ENCODE peak calls at places on chromosome 14, in four cellular contexts. One of them, this sample, is unnamed.

GRCh38 chr14:70013269-70013873 is 134.2 kb downstream of the SMOC1 start:
- DNase-seq in Jurkat, Clone E6-1: no peak
- DNase-seq in mammary epithelial cell: peak
- DNase-seq in heart left ventricle: no peak
- DNase-seq in this sample: no peak

GRCh38 chr14:65213316-65213715 is 111.0 kb upstream of the MAX start:
- DNase-seq in Jurkat, Clone E6-1: no peak
- DNase-seq in mammary epithelial cell: no peak
- DNase-seq in heart left ventricle: no peak
- DNase-seq in this sample: no peak

GRCh38 chr14:105214324-105214915 is 33.3 kb upstream of the NUDT14 start:
- DNase-seq in Jurkat, Clone E6-1: no peak
- DNase-seq in mammary epithelial cell: no peak
- DNase-seq in heart left ventricle: no peak
- DNase-seq in this sample: no peak

GRCh38 chr14:52110441-52111086 is 41.7 kb upstream of the NID2 start:
- DNase-seq in Jurkat, Clone E6-1: no peak
- DNase-seq in mammary epithelial cell: no peak
- DNase-seq in heart left ventricle: no peak
- DNase-seq in this sample: peak

GRCh38 chr14:88269816-88270416 is 53.2 kb downstream of the KCNK10 start:
- DNase-seq in Jurkat, Clone E6-1: no peak
- DNase-seq in mammary epithelial cell: no peak
- DNase-seq in heart left ventricle: no peak
- DNase-seq in this sample: no peak

GRCh38 chr14:21993837-21994236 is 320.2 kb upstream of the OR4E1 start:
- DNase-seq in Jurkat, Clone E6-1: no peak
- DNase-seq in mammary epithelial cell: no peak
- DNase-seq in heart left ventricle: no peak
- DNase-seq in this sample: no peak

GRCh38 chr14:104585966-104586702 is 6.6 kb downstream of the C14orf180 start:
- DNase-seq in Jurkat, Clone E6-1: no peak
- DNase-seq in mammary epithelial cell: no peak
- DNase-seq in heart left ventricle: peak
- DNase-seq in this sample: no peak

GRCh38 chr14:100341301-100342031 is 18.3 kb downstream of the SLC25A47 start:
- DNase-seq in Jurkat, Clone E6-1: no peak
- DNase-seq in mammary epithelial cell: peak
- DNase-seq in heart left ventricle: peak
- DNase-seq in this sample: peak

GRCh38 chr14:96424104-96424989 is 32.4 kb downstream of the AK7 start:
- DNase-seq in Jurkat, Clone E6-1: peak
- DNase-seq in mammary epithelial cell: peak
- DNase-seq in heart left ventricle: no peak
- DNase-seq in this sample: peak

GRCh38 chr14:85076111-85076510 is 453.8 kb upstream of the FLRT2 start:
- DNase-seq in Jurkat, Clone E6-1: no peak
- DNase-seq in mammary epithelial cell: peak
- DNase-seq in heart left ventricle: no peak
- DNase-seq in this sample: no peak

GRCh38 chr14:73786942-73787759 is 64.5 kb upstream of the PTGR2 start:
- DNase-seq in Jurkat, Clone E6-1: no peak
- DNase-seq in mammary epithelial cell: peak
- DNase-seq in heart left ventricle: peak
- DNase-seq in this sample: no peak

GRCh38 chr14:61443481-61443880 is 122.1 kb downstream of the PRKCH start:
- DNase-seq in Jurkat, Clone E6-1: no peak
- DNase-seq in mammary epithelial cell: no peak
- DNase-seq in heart left ventricle: no peak
- DNase-seq in this sample: no peak

GRCh38 chr14:99649219-99649618 is 4.3 kb downstream of the HHIPL1 start:
- DNase-seq in Jurkat, Clone E6-1: no peak
- DNase-seq in mammary epithelial cell: peak
- DNase-seq in heart left ventricle: no peak
- DNase-seq in this sample: peak

GRCh38 chr14:95250936-95251335 is 68.8 kb downstream of the CLMN start:
- DNase-seq in Jurkat, Clone E6-1: no peak
- DNase-seq in mammary epithelial cell: no peak
- DNase-seq in heart left ventricle: no peak
- DNase-seq in this sample: no peak

GRCh38 chr14:106094654-106095189 is 568.3 kb downstream of the TMEM121 start:
- DNase-seq in Jurkat, Clone E6-1: no peak
- DNase-seq in mammary epithelial cell: no peak
- DNase-seq in heart left ventricle: no peak
- DNase-seq in this sample: no peak

GRCh38 chr14:90624732-90625444 is 191.3 kb downstream of the TTC7B start:
- DNase-seq in Jurkat, Clone E6-1: no peak
- DNase-seq in mammary epithelial cell: no peak
- DNase-seq in heart left ventricle: no peak
- DNase-seq in this sample: no peak

GRCh38 chr14:67733609-67734008 is 31.9 kb downstream of the RDH12 start:
- DNase-seq in Jurkat, Clone E6-1: no peak
- DNase-seq in mammary epithelial cell: no peak
- DNase-seq in heart left ventricle: no peak
- DNase-seq in this sample: no peak

GRCh38 chr14:87097021-87097420 is 896.0 kb downstream of the GALC start:
- DNase-seq in Jurkat, Clone E6-1: no peak
- DNase-seq in mammary epithelial cell: peak
- DNase-seq in heart left ventricle: no peak
- DNase-seq in this sample: peak

GRCh38 chr14:72448212-72448611 is 445.7 kb downstream of the DPF3 start:
- DNase-seq in Jurkat, Clone E6-1: no peak
- DNase-seq in mammary epithelial cell: no peak
- DNase-seq in heart left ventricle: no peak
- DNase-seq in this sample: no peak

GRCh38 chr14:72454388-72454787 is 439.5 kb downstream of the DPF3 start:
- DNase-seq in Jurkat, Clone E6-1: no peak
- DNase-seq in mammary epithelial cell: no peak
- DNase-seq in heart left ventricle: no peak
- DNase-seq in this sample: no peak

GRCh38 chr14:72450473-72451044 is 443.3 kb downstream of the DPF3 start:
- DNase-seq in Jurkat, Clone E6-1: no peak
- DNase-seq in mammary epithelial cell: no peak
- DNase-seq in heart left ventricle: no peak
- DNase-seq in this sample: no peak

DNA sequence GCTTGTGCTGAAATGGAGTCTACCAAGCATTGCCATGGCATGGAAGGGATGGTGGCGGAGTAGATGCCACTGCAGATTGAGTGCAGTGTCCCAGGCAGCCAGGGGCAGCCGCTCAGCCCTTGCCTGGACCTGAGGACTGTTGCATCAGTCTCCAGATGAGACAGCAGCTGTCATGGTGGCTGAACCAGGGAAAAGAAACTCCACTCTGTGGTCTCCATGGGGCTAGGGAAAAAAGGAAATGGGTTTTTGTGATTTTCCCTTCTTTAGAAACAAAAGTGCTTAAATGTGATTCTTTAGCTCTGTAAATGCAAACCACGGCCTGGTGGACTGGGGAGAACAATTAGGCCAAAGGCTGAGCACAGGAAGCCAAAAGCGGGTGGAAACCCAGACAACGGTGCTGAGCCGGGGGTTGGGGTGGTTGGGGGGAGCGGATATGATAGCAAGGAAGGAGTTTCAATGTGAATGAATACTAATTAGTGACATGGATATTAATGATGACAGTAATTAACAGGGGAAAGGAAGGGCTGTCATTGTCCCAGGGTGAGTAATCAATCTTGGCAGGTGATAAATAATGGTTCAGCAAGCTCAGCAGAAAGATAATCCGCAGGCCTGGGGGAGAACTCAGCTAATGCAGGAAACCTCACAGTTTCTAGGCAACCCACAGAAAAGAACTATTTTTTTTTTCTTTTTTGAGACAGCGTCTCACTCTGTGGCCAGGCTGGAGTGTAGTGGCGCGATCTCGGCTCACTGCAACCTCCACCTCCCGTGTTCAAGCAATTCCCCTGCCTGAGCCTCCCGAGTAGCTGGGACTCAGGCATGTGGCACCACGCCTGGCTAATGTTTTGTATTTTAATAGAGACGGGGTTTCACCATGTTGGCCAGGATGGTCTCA is 442.6 kb downstream of the DPF3 start:
- DNase-seq in Jurkat, Clone E6-1: peak
- DNase-seq in mammary epithelial cell: no peak
- DNase-seq in heart left ventricle: no peak
- DNase-seq in this sample: peak
- H3K4me3 ChIP-seq in Jurkat, Clone E6-1: no peak
- H3K4me3 ChIP-seq in mammary epithelial cell: no peak
- H3K4me3 ChIP-seq in heart left ventricle: no peak
- H3K4me3 ChIP-seq in this sample: no peak

GRCh38 chr14:20799955-20800544 is 2.6 kb downstream of the RNASE1 start:
- DNase-seq in Jurkat, Clone E6-1: no peak
- DNase-seq in mammary epithelial cell: no peak
- DNase-seq in heart left ventricle: peak
- DNase-seq in this sample: no peak
- H3K4me3 ChIP-seq in Jurkat, Clone E6-1: no peak
- H3K4me3 ChIP-seq in mammary epithelial cell: no peak
- H3K4me3 ChIP-seq in heart left ventricle: peak
- H3K4me3 ChIP-seq in this sample: no peak

DNA sequence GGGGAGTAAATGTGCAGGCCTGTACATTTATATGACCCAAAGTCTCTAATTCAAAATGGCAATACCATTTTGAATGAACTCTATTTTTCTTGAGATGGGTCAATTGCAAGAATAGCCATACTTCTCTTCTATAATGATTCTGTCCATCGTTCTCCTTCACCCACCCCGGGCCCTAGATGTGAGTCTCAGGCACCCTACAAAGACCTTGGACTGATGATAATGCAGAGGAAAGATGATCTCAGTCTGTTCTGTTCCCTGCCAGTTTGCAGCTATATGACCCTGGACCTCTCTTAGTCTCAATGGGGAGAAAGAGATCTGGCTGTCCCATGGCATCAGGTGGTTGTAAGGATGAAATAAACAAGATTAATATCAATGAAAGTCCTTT is 30.1 kb downstream of the VCPKMT start:
- DNase-seq in Jurkat, Clone E6-1: no peak
- DNase-seq in mammary epithelial cell: no peak
- DNase-seq in heart left ventricle: no peak
- DNase-seq in this sample: no peak
- H3K4me3 ChIP-seq in Jurkat, Clone E6-1: no peak
- H3K4me3 ChIP-seq in mammary epithelial cell: no peak
- H3K4me3 ChIP-seq in heart left ventricle: no peak
- H3K4me3 ChIP-seq in this sample: no peak

GRCh38 chr14:75184447-75184846 is 8.0 kb upstream of the TMED10 start:
- DNase-seq in Jurkat, Clone E6-1: no peak
- DNase-seq in mammary epithelial cell: peak
- DNase-seq in heart left ventricle: no peak
- DNase-seq in this sample: peak
- H3K4me3 ChIP-seq in Jurkat, Clone E6-1: no peak
- H3K4me3 ChIP-seq in mammary epithelial cell: no peak
- H3K4me3 ChIP-seq in heart left ventricle: no peak
- H3K4me3 ChIP-seq in this sample: no peak

GRCh38 chr14:102578821-102579220 is 13.6 kb upstream of the RCOR1 start:
- DNase-seq in Jurkat, Clone E6-1: no peak
- DNase-seq in mammary epithelial cell: no peak
- DNase-seq in heart left ventricle: no peak
- DNase-seq in this sample: no peak

GRCh38 chr14:102583726-102584125 is 8.7 kb upstream of the RCOR1 start:
- DNase-seq in Jurkat, Clone E6-1: no peak
- DNase-seq in mammary epithelial cell: no peak
- DNase-seq in heart left ventricle: no peak
- DNase-seq in this sample: no peak

GRCh38 chr14:102581193-102581592 is 11.3 kb upstream of the RCOR1 start:
- DNase-seq in Jurkat, Clone E6-1: no peak
- DNase-seq in mammary epithelial cell: no peak
- DNase-seq in heart left ventricle: no peak
- DNase-seq in this sample: no peak

GRCh38 chr14:102580552-102581110 is 11.8 kb upstream of the RCOR1 start:
- DNase-seq in Jurkat, Clone E6-1: no peak
- DNase-seq in mammary epithelial cell: no peak
- DNase-seq in heart left ventricle: no peak
- DNase-seq in this sample: no peak

DNA sequence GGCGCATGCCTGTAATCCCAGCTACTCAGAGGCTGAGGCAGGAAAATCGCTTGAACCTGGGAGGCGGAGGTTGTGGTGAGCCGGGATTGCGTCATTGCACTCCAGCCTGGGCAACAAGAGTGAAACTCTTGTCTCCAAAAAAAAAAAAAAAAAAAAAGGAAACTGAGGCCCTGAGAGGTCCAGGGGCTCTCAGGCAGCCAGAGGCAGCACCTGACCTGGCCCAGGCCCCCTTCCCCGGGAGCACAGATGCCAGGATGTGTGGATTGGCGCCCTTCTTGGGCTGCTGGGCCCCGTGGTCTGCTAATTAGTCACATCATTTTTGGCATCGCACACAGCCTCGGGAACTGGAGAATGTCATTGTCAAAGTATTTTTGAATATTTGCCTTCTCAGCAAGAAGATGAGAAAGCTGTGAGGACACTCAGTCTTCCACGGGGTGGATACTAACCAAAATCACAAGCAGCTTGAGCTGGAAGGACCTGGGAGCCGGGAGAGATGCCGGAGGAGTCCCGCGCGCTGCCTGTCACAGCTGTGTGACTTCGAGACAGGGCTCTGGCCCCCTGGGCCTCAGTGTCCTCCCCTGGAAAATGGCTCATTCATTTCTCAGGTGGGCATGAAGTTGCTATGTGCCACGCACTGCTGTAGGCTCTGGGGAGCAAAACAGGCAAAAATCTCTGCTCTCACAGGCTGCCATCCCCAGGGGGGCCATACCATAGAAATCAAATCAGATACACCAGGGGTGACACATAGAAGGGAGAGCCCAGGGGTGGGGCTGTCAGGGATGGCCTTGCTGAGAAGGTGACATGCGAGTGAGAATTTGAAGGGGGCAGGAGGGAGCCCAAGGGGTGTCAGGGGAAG is 12.5 kb upstream of the RCOR1 start:
- DNase-seq in Jurkat, Clone E6-1: no peak
- DNase-seq in mammary epithelial cell: peak
- DNase-seq in heart left ventricle: no peak
- DNase-seq in this sample: peak
- H3K4me3 ChIP-seq in Jurkat, Clone E6-1: no peak
- H3K4me3 ChIP-seq in mammary epithelial cell: no peak
- H3K4me3 ChIP-seq in heart left ventricle: no peak
- H3K4me3 ChIP-seq in this sample: no peak

GRCh38 chr14:60348211-60348610 is 99.2 kb downstream of the PPM1A start:
- DNase-seq in Jurkat, Clone E6-1: no peak
- DNase-seq in mammary epithelial cell: no peak
- DNase-seq in heart left ventricle: no peak
- DNase-seq in this sample: no peak
- H3K4me3 ChIP-seq in Jurkat, Clone E6-1: peak
- H3K4me3 ChIP-seq in mammary epithelial cell: no peak
- H3K4me3 ChIP-seq in heart left ventricle: no peak
- H3K4me3 ChIP-seq in this sample: no peak

This sample was measured in astrocyte.